ENCODE peak calls at places on chromosomes 4 and X, in eight cellular contexts. One of them, this sample, is unnamed.

GRCh38 chrX:10554612-10555270 is 65.6 kb downstream of the MID1 start:
- DNase-seq in ascending aorta: no peak
- DNase-seq in adrenal gland: no peak
- DNase-seq in OCI-LY7: no peak
- DNase-seq in adipocyte: no peak
- DNase-seq in kidney: no peak
- DNase-seq in naive thymus-derived CD4-positive, alpha-beta T cell: no peak
- DNase-seq in GM23338: no peak
- DNase-seq in this sample: no peak

GRCh38 chr4:109846395-109847098 is 1.4 kb upstream of the LRIT3 start:
- DNase-seq in GM23338: no peak
- DNase-seq in OCI-LY7: no peak
- DNase-seq in kidney: no peak
- DNase-seq in naive thymus-derived CD4-positive, alpha-beta T cell: no peak
- DNase-seq in adipocyte: no peak
- DNase-seq in ascending aorta: no peak
- DNase-seq in adrenal gland: no peak
- DNase-seq in this sample: no peak

GRCh38 chr4:127182687-127183086 is 450.1 kb upstream of the INTU start:
- DNase-seq in OCI-LY7: no peak
- DNase-seq in GM23338: no peak
- DNase-seq in kidney: no peak
- DNase-seq in ascending aorta: no peak
- DNase-seq in adrenal gland: no peak
- DNase-seq in adipocyte: peak; percentile 21
- DNase-seq in naive thymus-derived CD4-positive, alpha-beta T cell: no peak
- DNase-seq in this sample: peak; percentile 34

GRCh38 chrX:41148553-41148952 is 63.3 kb downstream of the USP9X start:
- DNase-seq in naive thymus-derived CD4-positive, alpha-beta T cell: no peak
- DNase-seq in adipocyte: peak; percentile 68
- DNase-seq in adrenal gland: no peak
- DNase-seq in GM23338: no peak
- DNase-seq in ascending aorta: no peak
- DNase-seq in kidney: no peak
- DNase-seq in OCI-LY7: no peak
- DNase-seq in this sample: peak; percentile 39

GRCh38 chr4:167049257-167049656 is 185.0 kb downstream of the SPOCK3 start:
- DNase-seq in adipocyte: no peak
- DNase-seq in OCI-LY7: no peak
- DNase-seq in adrenal gland: no peak
- DNase-seq in kidney: no peak
- DNase-seq in naive thymus-derived CD4-positive, alpha-beta T cell: no peak
- DNase-seq in GM23338: no peak
- DNase-seq in ascending aorta: no peak
- DNase-seq in this sample: no peak

GRCh38 chr4:186910385-186910784 is 186.7 kb upstream of the FAT1 start:
- DNase-seq in adrenal gland: no peak
- DNase-seq in kidney: no peak
- DNase-seq in ascending aorta: no peak
- DNase-seq in naive thymus-derived CD4-positive, alpha-beta T cell: no peak
- DNase-seq in GM23338: no peak
- DNase-seq in OCI-LY7: no peak
- DNase-seq in adipocyte: no peak
- DNase-seq in this sample: no peak

GRCh38 chrX:43349363-43349762 is 306.7 kb upstream of the MAOA start:
- DNase-seq in adrenal gland: peak; percentile 31
- DNase-seq in adipocyte: peak; percentile 19
- DNase-seq in GM23338: peak; percentile 56
- DNase-seq in kidney: no peak
- DNase-seq in naive thymus-derived CD4-positive, alpha-beta T cell: peak; percentile 2
- DNase-seq in ascending aorta: no peak
- DNase-seq in OCI-LY7: peak; percentile 51
- DNase-seq in this sample: peak; percentile 44

GRCh38 chrX:42934020-42934701 is 156.2 kb upstream of the PPP1R2C start:
- DNase-seq in GM23338: no peak
- DNase-seq in adrenal gland: no peak
- DNase-seq in kidney: no peak
- DNase-seq in ascending aorta: no peak
- DNase-seq in naive thymus-derived CD4-positive, alpha-beta T cell: no peak
- DNase-seq in OCI-LY7: peak; percentile 58
- DNase-seq in adipocyte: no peak
- DNase-seq in this sample: no peak

DNA sequence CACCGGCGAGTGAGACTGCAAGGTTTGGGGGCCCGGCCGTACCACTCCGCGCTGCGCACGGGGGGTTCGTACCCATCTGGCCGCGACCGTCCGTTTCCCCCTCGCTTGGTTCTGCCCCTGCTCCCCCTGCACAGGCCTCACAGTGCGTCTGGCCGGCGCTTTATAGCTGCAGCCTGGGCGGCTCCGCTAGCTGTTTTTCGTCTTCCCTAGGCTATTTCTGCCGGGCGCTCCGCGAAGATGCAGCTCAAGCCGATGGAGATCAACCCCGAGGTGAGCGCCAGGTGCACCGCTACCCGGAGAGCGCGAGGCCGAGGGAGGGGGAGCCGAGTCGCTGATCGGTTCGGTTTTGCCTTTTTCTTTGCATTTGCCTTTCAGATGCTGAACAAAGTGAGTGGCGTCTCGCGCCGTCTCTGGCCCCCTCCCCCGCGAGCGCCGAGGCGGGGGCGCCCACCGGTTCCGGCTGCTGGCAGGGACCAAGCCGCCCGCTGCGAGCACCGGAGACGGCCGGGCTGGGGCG is at the start of gene UCHL1:
- DNase-seq in GM23338: peak; percentile 98
- DNase-seq in ascending aorta: peak; percentile 65
- DNase-seq in naive thymus-derived CD4-positive, alpha-beta T cell: no peak
- DNase-seq in adrenal gland: peak; percentile 8
- DNase-seq in kidney: no peak
- DNase-seq in OCI-LY7: peak; percentile 96
- DNase-seq in adipocyte: peak; percentile 93
- DNase-seq in this sample: peak; percentile 67
- H3K4me3 ChIP-seq in GM23338: peak within 1 kb of the TSS; percentile 65
- H3K4me3 ChIP-seq in ascending aorta: peak within 1 kb of the TSS; percentile 56
- H3K4me3 ChIP-seq in naive thymus-derived CD4-positive, alpha-beta T cell: no peak within 1 kb of the TSS
- H3K4me3 ChIP-seq in adrenal gland: no peak within 1 kb of the TSS
- H3K4me3 ChIP-seq in kidney: peak within 1 kb of the TSS; percentile 45
- H3K4me3 ChIP-seq in OCI-LY7: peak within 1 kb of the TSS; percentile 90
- H3K4me3 ChIP-seq in adipocyte: peak within 1 kb of the TSS; percentile 84
- H3K4me3 ChIP-seq in this sample: peak within 1 kb of the TSS; percentile 71

GRCh38 chr4:36065274-36065871 is 178.9 kb downstream of the ARAP2 start:
- DNase-seq in OCI-LY7: no peak
- DNase-seq in adipocyte: no peak
- DNase-seq in GM23338: no peak
- DNase-seq in adrenal gland: no peak
- DNase-seq in ascending aorta: no peak
- DNase-seq in kidney: no peak
- DNase-seq in naive thymus-derived CD4-positive, alpha-beta T cell: no peak
- DNase-seq in this sample: no peak
- H3K36me3 ChIP-seq in OCI-LY7: no peaks in the 10 kb centered on the region
- H3K36me3 ChIP-seq in adipocyte: no peaks in the 10 kb centered on the region
- H3K36me3 ChIP-seq in GM23338: no peaks in the 10 kb centered on the region
- H3K36me3 ChIP-seq in adrenal gland: no peaks in the 10 kb centered on the region
- H3K36me3 ChIP-seq in ascending aorta: no peaks in the 10 kb centered on the region
- H3K36me3 ChIP-seq in kidney: no peaks in the 10 kb centered on the region
- H3K36me3 ChIP-seq in naive thymus-derived CD4-positive, alpha-beta T cell: peaks cover 18% of the 10 kb centered on the region
- H3K36me3 ChIP-seq in this sample: no peaks in the 10 kb centered on the region

GRCh38 chrX:131727778-131728177 is 183.9 kb downstream of the OR13H1 start:
- DNase-seq in ascending aorta: no peak
- DNase-seq in naive thymus-derived CD4-positive, alpha-beta T cell: no peak
- DNase-seq in OCI-LY7: no peak
- DNase-seq in adipocyte: no peak
- DNase-seq in GM23338: no peak
- DNase-seq in adrenal gland: no peak
- DNase-seq in kidney: no peak
- DNase-seq in this sample: no peak

GRCh38 chrX:131725001-131725654 is 181.3 kb downstream of the OR13H1 start:
- DNase-seq in adrenal gland: no peak
- DNase-seq in GM23338: no peak
- DNase-seq in ascending aorta: no peak
- DNase-seq in adipocyte: no peak
- DNase-seq in naive thymus-derived CD4-positive, alpha-beta T cell: no peak
- DNase-seq in kidney: no peak
- DNase-seq in OCI-LY7: no peak
- DNase-seq in this sample: no peak

GRCh38 chrX:131724292-131724691 is 180.4 kb downstream of the OR13H1 start:
- DNase-seq in kidney: no peak
- DNase-seq in naive thymus-derived CD4-positive, alpha-beta T cell: no peak
- DNase-seq in adipocyte: no peak
- DNase-seq in OCI-LY7: no peak
- DNase-seq in GM23338: no peak
- DNase-seq in ascending aorta: no peak
- DNase-seq in adrenal gland: no peak
- DNase-seq in this sample: no peak

GRCh38 chrX:131729295-131729694 is 185.4 kb downstream of the OR13H1 start:
- DNase-seq in ascending aorta: peak; percentile 93
- DNase-seq in GM23338: no peak
- DNase-seq in naive thymus-derived CD4-positive, alpha-beta T cell: peak; percentile 81
- DNase-seq in adipocyte: peak; percentile 74
- DNase-seq in OCI-LY7: no peak
- DNase-seq in adrenal gland: no peak
- DNase-seq in kidney: peak; percentile 91
- DNase-seq in this sample: no peak

GRCh38 chrX:131728295-131729145 is 184.6 kb downstream of the OR13H1 start:
- DNase-seq in kidney: no peak
- DNase-seq in naive thymus-derived CD4-positive, alpha-beta T cell: peak; percentile 85
- DNase-seq in adrenal gland: no peak
- DNase-seq in OCI-LY7: no peak
- DNase-seq in ascending aorta: peak; percentile 90
- DNase-seq in adipocyte: peak; percentile 90
- DNase-seq in GM23338: no peak
- DNase-seq in this sample: no peak
- H3K4me3 ChIP-seq in kidney: no peak overlapping the region
- H3K4me3 ChIP-seq in naive thymus-derived CD4-positive, alpha-beta T cell: no peak overlapping the region
- H3K4me3 ChIP-seq in adrenal gland: no peak overlapping the region
- H3K4me3 ChIP-seq in OCI-LY7: no peak overlapping the region
- H3K4me3 ChIP-seq in ascending aorta: peak overlapping the region; percentile 49
- H3K4me3 ChIP-seq in adipocyte: peak overlapping the region; percentile 82
- H3K4me3 ChIP-seq in GM23338: no peak overlapping the region
- H3K4me3 ChIP-seq in this sample: no peak overlapping the region

GRCh38 chr4:120066182-120066524 is 495 bp downstream of the MAD2L1 start:
- DNase-seq in naive thymus-derived CD4-positive, alpha-beta T cell: no peak
- DNase-seq in ascending aorta: no peak
- DNase-seq in GM23338: peak; percentile 42
- DNase-seq in adipocyte: no peak
- DNase-seq in adrenal gland: no peak
- DNase-seq in OCI-LY7: peak; percentile 88
- DNase-seq in kidney: no peak
- DNase-seq in this sample: peak; percentile 39

GRCh38 chr4:120064887-120065286 is 1.8 kb downstream of the MAD2L1 start:
- DNase-seq in adipocyte: no peak
- DNase-seq in kidney: no peak
- DNase-seq in GM23338: no peak
- DNase-seq in ascending aorta: no peak
- DNase-seq in OCI-LY7: no peak
- DNase-seq in adrenal gland: no peak
- DNase-seq in naive thymus-derived CD4-positive, alpha-beta T cell: no peak
- DNase-seq in this sample: no peak

GRCh38 chr4:120071192-120071795 is 4.6 kb upstream of the MAD2L1 start:
- DNase-seq in GM23338: peak; percentile 64
- DNase-seq in ascending aorta: no peak
- DNase-seq in kidney: no peak
- DNase-seq in naive thymus-derived CD4-positive, alpha-beta T cell: peak; percentile 25
- DNase-seq in adipocyte: peak; percentile 90
- DNase-seq in adrenal gland: no peak
- DNase-seq in OCI-LY7: peak; percentile 73
- DNase-seq in this sample: peak; percentile 73

GRCh38 chr4:120066525-120067333 is at the start of gene MAD2L1:
- DNase-seq in kidney: peak; percentile 99
- DNase-seq in OCI-LY7: peak; percentile 98
- DNase-seq in naive thymus-derived CD4-positive, alpha-beta T cell: peak; percentile 98
- DNase-seq in ascending aorta: peak; percentile 99
- DNase-seq in adrenal gland: peak; percentile 100
- DNase-seq in adipocyte: peak; percentile 100
- DNase-seq in GM23338: peak; percentile 98
- DNase-seq in this sample: peak; percentile 100

GRCh38 chr4:120070191-120070590 is 3.5 kb upstream of the MAD2L1 start:
- DNase-seq in naive thymus-derived CD4-positive, alpha-beta T cell: no peak
- DNase-seq in GM23338: no peak
- DNase-seq in adrenal gland: no peak
- DNase-seq in kidney: no peak
- DNase-seq in OCI-LY7: no peak
- DNase-seq in adipocyte: peak; percentile 42
- DNase-seq in ascending aorta: no peak
- DNase-seq in this sample: peak; percentile 66
- H3K36me3 ChIP-seq in naive thymus-derived CD4-positive, alpha-beta T cell: no peaks in the 10 kb centered on the region
- H3K36me3 ChIP-seq in GM23338: no peaks in the 10 kb centered on the region
- H3K36me3 ChIP-seq in adrenal gland: no peaks in the 10 kb centered on the region
- H3K36me3 ChIP-seq in kidney: no peaks in the 10 kb centered on the region
- H3K36me3 ChIP-seq in OCI-LY7: peaks cover 10% of the 10 kb centered on the region
- H3K36me3 ChIP-seq in adipocyte: no peaks in the 10 kb centered on the region
- H3K36me3 ChIP-seq in ascending aorta: no peaks in the 10 kb centered on the region
- H3K36me3 ChIP-seq in this sample: no peaks in the 10 kb centered on the region

GRCh38 chr4:54741161-54741560 is 83.4 kb downstream of the KIT start:
- DNase-seq in OCI-LY7: no peak
- DNase-seq in adrenal gland: no peak
- DNase-seq in ascending aorta: no peak
- DNase-seq in GM23338: peak; percentile 18
- DNase-seq in adipocyte: no peak
- DNase-seq in kidney: no peak
- DNase-seq in naive thymus-derived CD4-positive, alpha-beta T cell: no peak
- DNase-seq in this sample: no peak
- H3K4me3 ChIP-seq in OCI-LY7: no peak overlapping the region
- H3K4me3 ChIP-seq in adrenal gland: no peak overlapping the region
- H3K4me3 ChIP-seq in ascending aorta: no peak overlapping the region
- H3K4me3 ChIP-seq in GM23338: no peak overlapping the region
- H3K4me3 ChIP-seq in adipocyte: no peak overlapping the region
- H3K4me3 ChIP-seq in kidney: no peak overlapping the region
- H3K4me3 ChIP-seq in naive thymus-derived CD4-positive, alpha-beta T cell: no peak overlapping the region
- H3K4me3 ChIP-seq in this sample: no peak overlapping the region

DNA sequence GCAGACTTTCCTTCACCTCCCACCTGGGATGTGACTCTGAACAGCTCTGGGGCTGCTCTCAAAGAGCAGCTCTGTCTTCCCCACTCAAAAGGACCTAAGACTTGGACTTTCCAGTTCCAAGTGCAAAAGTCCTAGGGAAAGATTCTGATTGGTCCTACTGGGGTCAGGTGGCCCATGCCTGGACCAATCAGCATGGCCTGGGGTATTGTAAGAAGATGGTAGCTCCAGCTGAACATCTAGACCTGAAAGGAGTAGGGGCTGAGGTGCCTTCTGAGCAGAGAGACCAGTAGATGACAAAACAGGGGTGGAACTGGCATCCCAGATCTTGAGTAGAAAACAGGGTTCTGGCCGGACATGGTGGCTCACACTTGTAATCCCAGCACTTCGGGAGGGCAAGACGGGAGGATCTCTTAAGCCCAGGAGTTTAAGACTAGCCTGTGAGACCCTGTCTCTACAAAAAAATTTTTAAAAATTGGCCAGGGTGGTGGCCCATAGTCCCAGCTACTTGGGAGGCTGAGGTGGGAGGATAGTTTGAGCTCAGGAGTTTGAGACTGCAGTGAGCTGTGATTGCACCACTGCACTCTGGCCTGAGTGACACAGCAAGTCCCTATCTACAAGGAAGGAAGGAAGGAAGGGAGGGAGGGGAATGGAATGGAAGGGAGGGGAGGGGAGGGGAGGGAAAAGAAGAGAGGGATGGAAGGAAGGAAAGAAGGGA is 27.4 kb upstream of the MRFAP1 start:
- DNase-seq in GM23338: no peak
- DNase-seq in OCI-LY7: no peak
- DNase-seq in adipocyte: no peak
- DNase-seq in kidney: peak; percentile 11
- DNase-seq in ascending aorta: no peak
- DNase-seq in naive thymus-derived CD4-positive, alpha-beta T cell: no peak
- DNase-seq in adrenal gland: no peak
- DNase-seq in this sample: no peak
- H3K36me3 ChIP-seq in GM23338: no peaks in the 10 kb centered on the region
- H3K36me3 ChIP-seq in OCI-LY7: peaks cover 16% of the 10 kb centered on the region
- H3K36me3 ChIP-seq in adipocyte: peaks cover 38% of the 10 kb centered on the region
- H3K36me3 ChIP-seq in kidney: peaks cover 19% of the 10 kb centered on the region
- H3K36me3 ChIP-seq in ascending aorta: peaks cover 92% of the 10 kb centered on the region
- H3K36me3 ChIP-seq in naive thymus-derived CD4-positive, alpha-beta T cell: no peaks in the 10 kb centered on the region
- H3K36me3 ChIP-seq in adrenal gland: no peaks in the 10 kb centered on the region
- H3K36me3 ChIP-seq in this sample: no peaks in the 10 kb centered on the region

This sample was measured in GM23248.